ENCODE peak calls at places on chromosome 11, in nine cellular contexts. V is prostate gland; B is CD8-positive, alpha-beta T cell; O is pancreas; X is brain microvascular endothelial cell; I is GM23248; R is body of pancreas; P is cardiac muscle cell; F is H9. E is an unnamed sample.

GRCh38 chr11:73315288-73316020 is 7.4 kb downstream of the ARHGEF17 start:
- DNase-seq in R (no peak), F (no peak), I (peak; percentile 40), P (no peak), O (no peak), B (no peak), X (no peak), V (no peak), E (no peak)

GRCh38 chr11:64469288-64469687 is 110.3 kb downstream of the RPS6KA4 start:
- DNase-seq in V (no peak), I (no peak), X (no peak), P (no peak), F (no peak), R (no peak), B (no peak), O (no peak), E (no peak)

GRCh38 chr11:123174196-123175183 is 20.6 kb downstream of the CLMP start:
- DNase-seq in X (peak; percentile 78), O (no peak), B (no peak), R (peak; percentile 38), P (no peak), F (no peak), V (no peak), I (peak; percentile 95), E (no peak)

GRCh38 chr11:116642481-116642880 is 130.3 kb downstream of the BUD13 start:
- DNase-seq in V (no peak), X (no peak), F (no peak), P (no peak), O (no peak), I (no peak), B (no peak), R (no peak), E (no peak)

GRCh38 chr11:17525570-17525969 is 18.6 kb downstream of the USH1C start:
- DNase-seq in P (no peak), O (no peak), V (no peak), F (no peak), X (no peak), I (no peak), B (no peak), R (no peak), E (no peak)

GRCh38 chr11:63505857-63506528 is at the start of gene LGALS12:
- DNase-seq in B (no peak), I (no peak), R (no peak), X (no peak), P (no peak), O (no peak), F (peak; percentile 56), V (no peak), E (no peak)

GRCh38 chr11:65424200-65425104 is 1.9 kb downstream of the NEAT1 start:
- DNase-seq in I (peak; percentile 80), B (peak; percentile 78), R (peak; percentile 56), X (peak; percentile 43), V (no peak), O (peak; percentile 78), F (no peak), P (no peak), E (no peak)

GRCh38 chr11:28529046-28529445 is 420.9 kb downstream of the METTL15 start:
- DNase-seq in I (peak; percentile 55), R (no peak), X (peak; percentile 61), B (no peak), P (peak; percentile 23), V (no peak), F (no peak), O (no peak), E (no peak)

GRCh38 chr11:79348976-79349682 is 91.7 kb downstream of the TENM4 start:
- DNase-seq in V (no peak), X (no peak), B (no peak), I (no peak), R (no peak), P (no peak), F (no peak), O (no peak), E (peak; percentile 33)

GRCh38 chr11:76794371-76795284 is 11.5 kb downstream of the TSKU start:
- DNase-seq in V (no peak), X (no peak), O (no peak), R (no peak), F (peak; percentile 17), P (no peak), B (no peak), I (no peak), E (no peak)
- H3K27ac ChIP-seq in V (peak overlapping the region; percentile 67), X (no peak overlapping the region), O (no peak overlapping the region), R (no peak overlapping the region), F (no peak overlapping the region), P (no peak overlapping the region), B (no peak overlapping the region), I (no peak overlapping the region), E (no peak overlapping the region)

GRCh38 chr11:74721479-74721835 is 9.8 kb downstream of the CHRDL2 start:
- DNase-seq in R (no peak), P (no peak), X (no peak), O (no peak), B (no peak), I (no peak), V (no peak), F (no peak), E (no peak)

GRCh38 chr11:74726547-74727182 is 4.6 kb downstream of the CHRDL2 start:
- DNase-seq in O (peak; percentile 85), F (peak; percentile 82), I (peak; percentile 84), X (peak; percentile 59), R (peak; percentile 88), P (peak; percentile 79), B (peak; percentile 54), V (peak; percentile 68), E (peak; percentile 39)

GRCh38 chr11:74725701-74726100 is 5.5 kb downstream of the CHRDL2 start:
- DNase-seq in V (no peak), B (no peak), R (no peak), O (no peak), X (no peak), F (no peak), P (no peak), I (no peak), E (no peak)

GRCh38 chr11:74720596-74721478 is 10.4 kb downstream of the CHRDL2 start:
- DNase-seq in O (no peak), B (no peak), V (no peak), I (no peak), P (no peak), R (peak; percentile 49), F (no peak), X (no peak), E (peak; percentile 71)

GRCh38 chr11:74723511-74723910 is 7.7 kb downstream of the CHRDL2 start:
- DNase-seq in I (no peak), R (no peak), P (no peak), X (no peak), F (no peak), O (no peak), B (no peak), V (no peak), E (no peak)
- H3K27ac ChIP-seq in I (no peak overlapping the region), R (no peak overlapping the region), P (no peak overlapping the region), X (no peak overlapping the region), F (no peak overlapping the region), O (no peak overlapping the region), B (no peak overlapping the region), V (no peak overlapping the region), E (no peak overlapping the region)

GRCh38 chr11:45156731-45157130 is 10.3 kb downstream of the PRDM11 start:
- DNase-seq in V (no peak), B (no peak), X (no peak), F (no peak), R (no peak), O (no peak), I (no peak), P (no peak), E (no peak)

GRCh38 chr11:45158210-45158644 is 11.8 kb downstream of the PRDM11 start:
- DNase-seq in P (peak; percentile 83), V (peak; percentile 59), B (no peak), I (no peak), O (no peak), R (no peak), X (no peak), F (no peak), E (no peak)

GRCh38 chr11:45158891-45159605 is 12.6 kb downstream of the PRDM11 start:
- DNase-seq in V (no peak), O (no peak), R (no peak), F (no peak), B (no peak), P (no peak), X (no peak), I (no peak), E (no peak)

GRCh38 chr11:45156201-45156600 is 9.8 kb downstream of the PRDM11 start:
- DNase-seq in F (no peak), I (no peak), V (no peak), B (no peak), O (no peak), R (no peak), P (no peak), X (no peak), E (no peak)

DNA sequence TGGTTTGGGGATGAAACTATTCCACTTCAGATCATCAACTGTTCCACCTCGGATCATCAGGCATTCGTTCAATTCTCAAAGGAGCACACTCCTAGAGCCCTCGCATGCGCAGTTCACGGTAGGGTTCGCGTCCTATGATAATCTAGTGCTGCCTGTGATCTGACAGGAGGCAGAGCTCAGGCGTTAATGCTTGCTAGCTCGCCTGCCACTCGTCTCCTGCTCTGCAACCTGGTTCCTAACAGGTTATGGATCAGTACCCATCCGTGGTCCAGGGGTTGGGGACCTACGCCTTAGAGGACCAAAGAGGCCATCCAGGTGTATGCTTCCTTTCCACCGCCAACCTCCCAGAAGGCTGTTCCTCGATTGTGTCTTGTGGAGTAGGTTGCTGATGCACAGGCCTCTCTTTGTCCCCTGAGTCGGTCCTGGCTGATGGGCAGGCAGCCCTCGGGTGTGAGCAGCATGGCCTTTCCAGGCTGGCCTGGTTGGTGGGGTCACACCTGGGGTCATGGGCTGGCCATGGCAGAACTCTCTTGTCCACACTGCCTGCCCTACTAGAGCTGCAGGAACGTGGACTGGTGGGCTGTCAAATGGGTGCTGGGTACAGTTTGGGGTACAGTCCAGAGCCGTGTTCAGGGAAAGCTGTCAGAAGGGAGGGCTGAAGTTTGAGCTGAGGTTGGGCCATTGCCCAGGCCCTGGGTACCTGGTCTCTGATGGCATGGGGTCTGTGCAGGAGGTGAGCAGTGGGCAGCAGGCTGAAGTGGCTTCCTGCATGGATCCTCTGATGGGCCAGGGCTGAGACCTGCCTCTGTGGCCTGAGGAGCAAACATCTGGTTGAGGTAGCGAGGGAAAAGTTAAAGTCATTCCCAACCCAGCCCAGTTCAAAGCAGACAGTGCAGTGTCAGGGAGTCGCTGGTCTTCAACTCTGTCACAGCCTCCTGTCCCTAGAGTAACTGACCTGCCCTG is 11.1 kb downstream of the PRDM11 start:
- DNase-seq in R (no peak), X (no peak), I (no peak), P (no peak), V (no peak), F (no peak), O (no peak), B (no peak), E (no peak)
- H3K27ac ChIP-seq in R (no peak overlapping the region), X (no peak overlapping the region), I (no peak overlapping the region), P (peak overlapping the region; percentile 92), V (peak overlapping the region; percentile 70), F (no peak overlapping the region), O (no peak overlapping the region), B (no peak overlapping the region), E (no peak overlapping the region)

DNA sequence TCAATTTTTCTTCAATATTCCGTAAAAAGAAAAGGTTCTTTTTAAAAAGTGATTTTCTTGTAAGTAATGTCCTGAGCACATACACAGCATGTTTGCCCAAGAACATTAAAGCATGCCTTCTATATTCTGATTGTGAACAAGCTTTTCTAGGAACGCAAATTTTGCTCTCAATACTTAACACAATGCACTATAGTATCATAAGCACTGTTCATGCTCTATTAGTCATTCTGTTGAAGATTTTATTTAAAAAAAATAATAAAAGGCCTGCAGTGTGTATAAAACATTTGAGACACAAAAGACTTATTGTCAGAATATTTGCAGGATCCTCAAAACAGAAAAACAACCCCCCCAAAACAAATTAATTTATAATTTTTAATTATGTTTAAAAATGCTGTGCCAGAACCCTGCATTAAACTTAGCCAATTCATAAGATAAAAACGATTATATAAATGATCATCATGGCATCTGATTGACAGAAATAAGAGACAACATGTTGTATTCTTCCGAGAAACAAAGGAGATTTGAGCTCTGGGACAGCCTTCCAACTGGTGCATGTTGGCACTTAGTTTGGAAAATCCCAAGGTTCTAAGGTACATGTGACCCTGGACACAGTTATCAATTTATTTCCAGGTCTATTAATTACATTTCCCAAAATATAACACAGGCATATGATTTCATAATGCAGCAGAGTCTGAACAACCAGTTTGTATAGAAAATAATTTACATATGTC is 13.1 kb downstream of the MTMR2 start:
- DNase-seq in R (no peak), X (no peak), P (no peak), B (no peak), O (no peak), F (no peak), V (no peak), I (no peak), E (no peak)
- H3K27ac ChIP-seq in R (no peak overlapping the region), X (no peak overlapping the region), P (no peak overlapping the region), B (no peak overlapping the region), O (no peak overlapping the region), F (no peak overlapping the region), V (no peak overlapping the region), I (no peak overlapping the region), E (peak overlapping the region; percentile 82)

E was measured in caudate nucleus.